ENCODE peak calls at places on chromosomes 5 and 9, in eight cellular contexts. U, Z, L, F, M, S, Y and E are unnamed samples.

GRCh38 chr5:107500840-107501239 is 169.9 kb downstream of the EFNA5 start:
- DNase-seq in F (no peak), M (no peak), U (no peak), S (no peak), Y (no peak), Z (no peak), L (no peak), E (no peak)

GRCh38 chr9:8856686-8857329 is 1057.2 kb upstream of the DMAC1 start:
- DNase-seq in F (no peak), S (no peak), U (no peak), Z (no peak), Y (no peak), M (no peak), L (peak; percentile 11), E (peak; percentile 28)

GRCh38 chr5:172415615-172416275 is 38.6 kb downstream of the SH3PXD2B start:
- DNase-seq in L (no peak), Z (no peak), M (no peak), F (no peak), U (no peak), Y (no peak), S (no peak), E (no peak)

GRCh38 chr5:133758641-133759040 is 146.3 kb upstream of the FSTL4 start:
- DNase-seq in L (no peak), F (no peak), U (no peak), S (no peak), Z (peak; percentile 7), Y (no peak), M (no peak), E (no peak)

GRCh38 chr9:100472725-100473261 is at the start of gene TMEFF1:
- DNase-seq in Y (peak; percentile 55), U (peak; percentile 41), L (peak; percentile 27), F (peak; percentile 85), S (peak; percentile 70), M (no peak), Z (peak; percentile 94), E (peak; percentile 87)

GRCh38 chr9:91927912-91928510 is 22.0 kb downstream of the ROR2 start:
- DNase-seq in U (no peak), Y (no peak), Z (peak; percentile 61), S (no peak), M (no peak), F (no peak), L (no peak), E (no peak)

GRCh38 chr9:74642376-74642775 is 145.2 kb downstream of the RORB start:
- DNase-seq in U (no peak), M (no peak), S (no peak), L (no peak), F (no peak), Z (no peak), Y (no peak), E (no peak)

GRCh38 chr5:113495402-113495801 is 7.1 kb upstream of the MCC start:
- DNase-seq in S (no peak), Y (no peak), U (no peak), Z (no peak), M (no peak), F (no peak), L (no peak), E (no peak)

GRCh38 chr9:114411452-114411851 is 23.7 kb upstream of the AKNA start:
- DNase-seq in U (no peak), M (no peak), Z (no peak), F (no peak), Y (no peak), L (no peak), S (no peak), E (no peak)

GRCh38 chr9:136623849-136624183 is 38.9 kb upstream of the EGFL7 start:
- DNase-seq in Z (no peak), S (no peak), M (no peak), F (no peak), L (peak; percentile 11), Y (no peak), U (no peak), E (no peak)

GRCh38 chr5:108003178-108003577 is 332.4 kb upstream of the EFNA5 start:
- DNase-seq in Y (peak; percentile 8), F (peak; percentile 13), L (no peak), Z (no peak), M (no peak), U (no peak), S (no peak), E (no peak)

GRCh38 chr9:96136992-96137665 is 164.8 kb downstream of the HSD17B3 start:
- DNase-seq in Z (peak; percentile 74), F (peak; percentile 36), U (no peak), M (no peak), L (peak; percentile 80), Y (no peak), S (no peak), E (no peak)

GRCh38 chr5:96781031-96781733 is 26.6 kb downstream of the ERAP1 start:
- DNase-seq in S (no peak), M (no peak), F (no peak), Z (no peak), U (no peak), Y (no peak), L (no peak), E (no peak)

GRCh38 chr5:2299388-2300220 is 416.9 kb upstream of the IRX4 start:
- DNase-seq in Y (no peak), U (no peak), Z (peak; percentile 64), S (no peak), M (no peak), F (no peak), L (no peak), E (no peak)

GRCh38 chr9:18343799-18344198 is 130.2 kb upstream of the ADAMTSL1 start:
- DNase-seq in Z (no peak), Y (no peak), L (no peak), U (no peak), M (no peak), F (no peak), S (no peak), E (no peak)

GRCh38 chr5:57834829-57835554 is 352.4 kb upstream of the ACTBL2 start:
- DNase-seq in F (no peak), U (no peak), M (no peak), Z (peak; percentile 86), L (no peak), S (no peak), Y (no peak), E (peak; percentile 15)

GRCh38 chr5:133401731-133402347 is 210.5 kb downstream of the FSTL4 start:
- DNase-seq in M (no peak), L (no peak), Z (peak; percentile 34), S (no peak), F (no peak), U (no peak), Y (no peak), E (no peak)

DNA sequence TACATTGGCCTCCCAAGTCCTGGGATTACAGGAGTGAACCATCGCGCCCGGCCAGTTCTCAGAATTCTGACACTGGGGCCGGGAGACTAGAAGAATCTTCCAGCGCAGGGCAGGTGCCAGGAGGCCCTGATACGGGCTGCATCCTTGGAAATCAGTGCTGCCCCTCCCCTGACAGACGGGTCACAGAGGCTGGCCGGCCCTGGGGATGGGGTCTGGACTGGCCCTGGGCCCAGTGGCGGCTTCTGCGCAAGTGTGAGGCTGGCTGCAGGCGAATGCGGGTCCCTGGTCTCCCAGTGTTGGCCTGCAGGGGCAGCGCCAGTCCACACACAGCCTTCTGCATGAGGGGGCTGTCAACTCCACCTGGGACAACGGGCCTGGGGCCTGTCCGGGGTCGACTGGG is 831 bp upstream of the TBC1D9B start:
- DNase-seq in Z (peak; percentile 89), M (no peak), L (no peak), F (peak; percentile 22), S (peak; percentile 13), U (no peak), Y (no peak), E (peak; percentile 30)
- TF ChIP-seq CTCF in Z (peak; percentile 73), M (no peak), L (no peak), F (peak; percentile 49), S (peak; percentile 44), U (no peak), Y (no peak), E (peak; percentile 23)

GRCh38 chr5:159410480-159410879 is 80.2 kb upstream of the IL12B start:
- DNase-seq in U (no peak), M (no peak), Z (no peak), Y (no peak), F (no peak), S (no peak), L (no peak), E (no peak)
- TF ChIP-seq CTCF in U (no peak), M (no peak), Z (no peak), Y (no peak), F (no peak), S (no peak), L (no peak), E (no peak)

DNA sequence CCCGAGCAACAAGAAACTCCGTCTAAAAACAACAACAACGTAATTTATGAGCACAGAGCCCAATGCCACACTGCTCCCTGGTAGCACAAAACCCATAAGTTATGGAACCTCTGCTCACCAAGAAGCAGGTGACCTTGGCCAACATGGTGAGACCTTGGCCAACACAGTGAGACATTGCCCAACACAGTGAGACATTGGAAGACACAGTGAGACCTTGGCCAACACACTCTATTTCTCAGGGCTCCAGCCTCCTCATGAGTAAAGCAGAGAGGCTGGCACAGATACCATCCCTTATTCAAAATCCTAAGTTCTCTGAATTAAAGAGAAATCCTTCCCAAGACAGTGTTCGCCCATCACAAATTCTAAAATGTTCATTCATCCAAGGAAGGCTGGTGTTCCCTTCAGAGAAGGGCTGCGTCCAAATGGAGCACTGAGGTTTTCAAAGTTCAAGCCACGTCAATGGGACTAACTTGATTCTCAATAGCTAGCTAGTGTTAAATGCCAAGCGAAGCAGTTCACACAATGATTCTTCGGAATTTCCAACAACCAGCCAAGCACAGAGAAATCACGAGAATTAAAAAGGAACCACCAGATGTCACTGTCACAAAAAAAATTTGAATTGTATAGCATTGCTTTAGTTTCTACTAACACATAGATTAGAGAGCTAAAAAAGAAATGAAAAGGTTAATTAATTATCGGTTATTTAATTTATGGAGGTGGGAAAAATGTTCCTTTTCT is 29.4 kb downstream of the TTC39B start:
- DNase-seq in Z (no peak), Y (no peak), L (no peak), M (no peak), U (no peak), S (no peak), F (peak; percentile 20), E (no peak)
- TF ChIP-seq CTCF in Z (peak; percentile 67), Y (no peak), L (peak; percentile 28), M (peak; percentile 41), U (no peak), S (peak; percentile 60), F (peak; percentile 75), E (no peak)

GRCh38 chr5:137822158-137822764 is 45.4 kb upstream of the MYOT start:
- DNase-seq in M (no peak), S (peak; percentile 47), Z (peak; percentile 89), L (peak; percentile 45), F (peak; percentile 18), U (no peak), Y (peak; percentile 75), E (peak; percentile 38)
- TF ChIP-seq CTCF in M (peak; percentile 26), S (peak; percentile 66), Z (peak; percentile 82), L (peak; percentile 40), F (peak; percentile 65), U (no peak), Y (peak; percentile 60), E (peak; percentile 35)